ENCODE peak calls at places on chromosomes 12 and 14, in eight cellular contexts. R, X, K, V, L, F, U and M are unnamed samples.

GRCh38 chr12:72586456-72586855 is 314.3 kb downstream of the TRHDE start:
- DNase-seq in L (no peak), R (no peak), V (no peak), U (no peak), F (no peak), K (no peak), X (no peak), M (no peak)

GRCh38 chr14:100696590-100696989 is 30.1 kb upstream of the DLK1 start:
- DNase-seq in V (no peak), U (no peak), L (no peak), F (no peak), K (no peak), R (no peak), X (peak), M (peak)

GRCh38 chr14:61703342-61704129 is 8.2 kb downstream of the HIF1A start:
- DNase-seq in X (no peak), R (no peak), U (no peak), V (no peak), K (no peak), F (no peak), L (no peak), M (no peak)

GRCh38 chr12:66288121-66288520 is 14.2 kb upstream of the HELB start:
- DNase-seq in F (no peak), L (no peak), U (no peak), R (no peak), X (no peak), V (no peak), K (no peak), M (no peak)

GRCh38 chr12:89356069-89356665 is 3.9 kb upstream of the DUSP6 start:
- DNase-seq in V (no peak), L (no peak), R (no peak), U (no peak), K (no peak), F (no peak), X (no peak), M (no peak)

GRCh38 chr12:10065241-10065640 is 33.5 kb downstream of the CLEC1A start:
- DNase-seq in L (no peak), F (no peak), U (no peak), K (no peak), X (no peak), V (no peak), R (no peak), M (no peak)

GRCh38 chr14:76486251-76486743 is 110.4 kb downstream of the ESRRB start:
- DNase-seq in X (no peak), V (no peak), U (no peak), K (no peak), F (no peak), L (no peak), R (peak), M (no peak)

GRCh38 chr12:991350-992278 is 591 bp downstream of the ERC1 start:
- DNase-seq in V (no peak), F (no peak), U (no peak), K (no peak), L (no peak), R (peak), X (no peak), M (peak)

GRCh38 chr12:109292342-109292711 is 16.8 kb downstream of the FOXN4 start:
- DNase-seq in R (no peak), F (no peak), U (no peak), X (no peak), L (no peak), V (no peak), K (no peak), M (no peak)

GRCh38 chr12:52018448-52019122 is 11.8 kb downstream of the TAMALIN start:
- DNase-seq in U (no peak), R (peak), F (no peak), K (no peak), V (no peak), L (no peak), X (no peak), M (no peak)